ENCODE peak calls at places on chromosomes 5 and 9, in five cellular contexts. W, Z, J, C and S are unnamed samples.

GRCh38 chr9:127927457-127928231 is 2.9 kb downstream of the PIP5KL1 start:
- DNase-seq in C (no peak), J (peak), W (no peak), Z (peak), S (no peak)

GRCh38 chr5:79330071-79330470 is 94.1 kb downstream of the JMY start:
- DNase-seq in W (no peak), Z (no peak), J (no peak), C (no peak), S (no peak)

GRCh38 chr5:107809201-107810034 is 138.7 kb upstream of the EFNA5 start:
- DNase-seq in W (no peak), Z (no peak), J (no peak), C (no peak), S (no peak)

GRCh38 chr9:119164716-119165115 is 204.5 kb downstream of the BRINP1 start:
- DNase-seq in W (no peak), Z (peak), J (no peak), C (no peak), S (no peak)

GRCh38 chr5:61327761-61328753 is 4.0 kb upstream of the ZSWIM6 start:
- DNase-seq in W (no peak), Z (no peak), J (peak), C (no peak), S (peak)

GRCh38 chr5:43231977-43232376 is 40.0 kb downstream of the NIM1K start:
- DNase-seq in W (no peak), C (no peak), Z (no peak), J (no peak), S (no peak)

GRCh38 chr9:38281196-38281595 is 111.3 kb upstream of the ALDH1B1 start:
- DNase-seq in Z (no peak), C (no peak), J (no peak), W (no peak), S (no peak)

GRCh38 chr5:53327811-53328331 is 152.6 kb upstream of the FST start:
- DNase-seq in J (no peak), W (no peak), C (no peak), Z (no peak), S (no peak)

GRCh38 chr9:76394896-76395244 is 644 bp upstream of the RFK start:
- DNase-seq in Z (peak), W (peak), C (no peak), J (peak), S (no peak)

GRCh38 chr5:68894673-68895072 is 199.1 kb upstream of the SLC30A5 start:
- DNase-seq in Z (no peak), W (no peak), J (peak), C (no peak), S (no peak)

GRCh38 chr5:152246401-152246800 is 158.7 kb downstream of the NMUR2 start:
- DNase-seq in W (no peak), C (no peak), J (peak), Z (no peak), S (no peak)

GRCh38 chr5:72209515-72210115 is 102.3 kb downstream of the MAP1B start:
- DNase-seq in W (no peak), J (peak), C (no peak), Z (no peak), S (no peak)

GRCh38 chr5:161410640-161411039 is 135.9 kb downstream of the GABRB2 start:
- DNase-seq in J (no peak), Z (no peak), C (no peak), W (no peak), S (no peak)

GRCh38 chr5:135724475-135725065 is 109.9 kb upstream of the SLC25A48 start:
- DNase-seq in C (no peak), J (no peak), Z (no peak), W (no peak), S (no peak)

GRCh38 chr9:135410831-135411473 is 68.6 kb upstream of the PPP1R26 start:
- DNase-seq in Z (no peak), W (no peak), C (no peak), J (no peak), S (no peak)

GRCh38 chr5:116577064-116577788 is 2.6 kb upstream of the SEMA6A start:
- DNase-seq in Z (no peak), J (no peak), W (no peak), C (no peak), S (no peak)

GRCh38 chr9:84136119-84136868 is 155.7 kb downstream of the RMI1 start:
- DNase-seq in Z (peak), C (no peak), W (no peak), J (peak), S (no peak)

GRCh38 chr9:126436545-126437269 is 110.1 kb downstream of the MVB12B start:
- DNase-seq in W (no peak), C (no peak), Z (peak), J (no peak), S (no peak)

GRCh38 chr5:181221792-181222629 is 1.1 kb upstream of the TRIM41 start:
- DNase-seq in Z (no peak), J (peak), W (peak), C (no peak), S (peak)

GRCh38 chr5:93800988-93801811 is 59.8 kb upstream of the POU5F2 start:
- DNase-seq in C (peak), Z (peak), J (peak), W (no peak), S (no peak)

GRCh38 chr9:120877276-120878034 is 467 bp upstream of the PHF19 start:
- DNase-seq in J (peak), Z (peak), C (no peak), W (no peak), S (no peak)

GRCh38 chr9:4700093-4700492 is 20.7 kb downstream of the CDC37L1 start:
- DNase-seq in Z (no peak), J (no peak), W (no peak), C (no peak), S (no peak)

GRCh38 chr9:121798941-121799340 is 147.5 kb downstream of the DAB2IP start:
- DNase-seq in Z (no peak), C (no peak), W (no peak), J (no peak), S (no peak)

GRCh38 chr9:72586388-72587160 is 65.2 kb downstream of the TMC1 start:
- DNase-seq in W (no peak), Z (no peak), C (no peak), J (peak), S (peak)

GRCh38 chr5:143445726-143446125 is 42.2 kb upstream of the NR3C1 start:
- DNase-seq in Z (no peak), J (no peak), C (no peak), W (no peak), S (no peak)

GRCh38 chr9:10052181-10052580 is 560.6 kb downstream of the PTPRD start:
- DNase-seq in W (no peak), Z (no peak), C (no peak), J (no peak), S (no peak)

GRCh38 chr5:110414360-110414759 is 312.1 kb downstream of the TMEM232 start:
- DNase-seq in W (no peak), C (peak), Z (no peak), J (no peak), S (no peak)

GRCh38 chr9:127780126-127780885 is 1.8 kb upstream of the SH2D3C start:
- DNase-seq in Z (no peak), J (no peak), C (no peak), W (no peak), S (no peak)

GRCh38 chr5:65262094-65262493 is 219.6 kb downstream of the ADAMTS6 start:
- DNase-seq in C (no peak), W (no peak), J (no peak), Z (no peak), S (no peak)

GRCh38 chr5:80559244-80559643 is 10.8 kb downstream of the ANKRD34B start:
- DNase-seq in Z (no peak), C (no peak), W (no peak), J (no peak), S (no peak)

GRCh38 chr5:133969654-133970324 is 1.4 kb upstream of the C5orf15 start:
- DNase-seq in J (no peak), C (no peak), Z (no peak), W (no peak), S (no peak)

GRCh38 chr9:16728128-16728505 is 142.4 kb downstream of the BNC2 start:
- DNase-seq in C (no peak), W (no peak), J (no peak), Z (no peak), S (no peak)

GRCh38 chr9:35236692-35237091 is 74.9 kb downstream of the UNC13B start:
- DNase-seq in J (no peak), Z (no peak), W (no peak), C (no peak), S (no peak)

GRCh38 chr9:130276121-130276520 is 10.6 kb downstream of the HMCN2 start:
- DNase-seq in J (no peak), Z (no peak), W (no peak), C (no peak), S (peak)

GRCh38 chr5:55675119-55675518 is 37.0 kb downstream of the SLC38A9 start:
- DNase-seq in W (no peak), J (no peak), Z (no peak), C (no peak), S (no peak)

GRCh38 chr9:34648673-34649072 is 2.2 kb downstream of the GALT start:
- DNase-seq in J (no peak), W (no peak), Z (no peak), C (no peak), S (no peak)

GRCh38 chr5:151628112-151628823 is 37.1 kb upstream of the FAT2 start:
- DNase-seq in J (no peak), C (no peak), Z (no peak), W (no peak), S (no peak)

GRCh38 chr5:170448221-170448620 is 55.6 kb upstream of the KCNIP1 start:
- DNase-seq in Z (no peak), W (no peak), C (no peak), J (no peak), S (no peak)

GRCh38 chr9:133258061-133259015 is 16.7 kb downstream of the ABO start:
- DNase-seq in Z (no peak), J (no peak), W (no peak), C (no peak), S (no peak)